ENCODE peak calls at places on chromosomes 4 and X, in four cellular contexts. H, K, J and P are unnamed samples.
A peak's percentile ranks its signal among the peaks of the same experiment; 100 is the strongest.

GRCh38 chrX:86148024-86148511 is at the start of gene DACH2:
- DNase-seq in H (peak; percentile 54), K (peak; percentile 64), J (no peak), P (peak; percentile 46)

GRCh38 chr4:113382704-113383103 is 333.3 kb downstream of the ANK2 start:
- DNase-seq in H (no peak), K (no peak), J (no peak), P (no peak)

GRCh38 chr4:139501117-139501516 is 47.2 kb downstream of the RAB33B start:
- DNase-seq in H (no peak), K (no peak), J (no peak), P (no peak)

GRCh38 chr4:73220815-73221214 is 37.8 kb downstream of the ANKRD17 start:
- DNase-seq in H (no peak), K (no peak), J (no peak), P (no peak)

GRCh38 chrX:53088136-53088974 is 5.6 kb upstream of the KANTR start:
- DNase-seq in H (peak; percentile 89), K (peak; percentile 79), J (peak; percentile 24), P (peak; percentile 82)

GRCh38 chr4:4289930-4290850 is at the start of the genes LYAR and ZBTB49:
- DNase-seq in H (peak; percentile 89), K (peak; percentile 93), J (peak; percentile 96), P (peak; percentile 67)

GRCh38 chr4:83217721-83218522 is 66.7 kb downstream of the COQ2 start:
- DNase-seq in H (no peak), K (no peak), J (no peak), P (no peak)

GRCh38 chrX:77446029-77446585 is 1.1 kb upstream of the FGF16 start:
- DNase-seq in H (no peak), K (peak; percentile 14), J (no peak), P (no peak)

GRCh38 chr4:1882850-1883271 is 11.7 kb downstream of the NSD2 start:
- DNase-seq in H (no peak), K (no peak), J (no peak), P (no peak)

GRCh38 chrX:72487661-72488060 is 85.0 kb downstream of the HDAC8 start:
- DNase-seq in H (no peak), K (no peak), J (no peak), P (no peak)

GRCh38 chr4:78656968-78657445 is 105.4 kb downstream of the ANXA3 start:
- DNase-seq in H (no peak), K (no peak), J (no peak), P (no peak)

GRCh38 chr4:175929441-175929840 is 117.4 kb upstream of the GPM6A start:
- DNase-seq in H (peak; percentile 37), K (no peak), J (no peak), P (no peak)

GRCh38 chrX:78708171-78708570 is 39.3 kb upstream of the LPAR4 start:
- DNase-seq in H (peak; percentile 63), K (no peak), J (no peak), P (no peak)

GRCh38 chr4:8332891-8333331 is 63.4 kb downstream of the HTRA3 start:
- DNase-seq in H (no peak), K (no peak), J (peak; percentile 49), P (peak; percentile 29)

GRCh38 chr4:84647307-84647884 is 64.5 kb downstream of the CDS1 start:
- DNase-seq in H (no peak), K (no peak), J (no peak), P (no peak)

GRCh38 chr4:164438321-164438720 is 315.6 kb upstream of the SMIM31 start:
- DNase-seq in H (peak; percentile 56), K (no peak), J (no peak), P (peak; percentile 63)

GRCh38 chr4:16122784-16123183 is 39.0 kb upstream of the PROM1 start:
- DNase-seq in H (no peak), K (no peak), J (no peak), P (no peak)

GRCh38 chr4:169439244-169439643 is 168.5 kb upstream of the SH3RF1 start:
- DNase-seq in H (no peak), K (no peak), J (no peak), P (no peak)

GRCh38 chr4:87014284-87014782 is 79.5 kb downstream of the AFF1 start:
- DNase-seq in H (peak; percentile 14), K (no peak), J (no peak), P (no peak)

GRCh38 chrX:125782184-125782583 is 383.9 kb downstream of the DCAF12L2 start:
- DNase-seq in H (no peak), K (no peak), J (no peak), P (no peak)

GRCh38 chr4:145819246-145820181 is 119.1 kb downstream of the ZNF827 start:
- DNase-seq in H (no peak), K (no peak), J (no peak), P (no peak)

GRCh38 chr4:173827707-173828106 is 297.7 kb upstream of the HAND2 start:
- DNase-seq in H (no peak), K (no peak), J (no peak), P (no peak)

GRCh38 chrX:7278356-7278755 is 130.4 kb upstream of the PUDP start:
- DNase-seq in H (no peak), K (no peak), J (no peak), P (no peak)

DNA sequence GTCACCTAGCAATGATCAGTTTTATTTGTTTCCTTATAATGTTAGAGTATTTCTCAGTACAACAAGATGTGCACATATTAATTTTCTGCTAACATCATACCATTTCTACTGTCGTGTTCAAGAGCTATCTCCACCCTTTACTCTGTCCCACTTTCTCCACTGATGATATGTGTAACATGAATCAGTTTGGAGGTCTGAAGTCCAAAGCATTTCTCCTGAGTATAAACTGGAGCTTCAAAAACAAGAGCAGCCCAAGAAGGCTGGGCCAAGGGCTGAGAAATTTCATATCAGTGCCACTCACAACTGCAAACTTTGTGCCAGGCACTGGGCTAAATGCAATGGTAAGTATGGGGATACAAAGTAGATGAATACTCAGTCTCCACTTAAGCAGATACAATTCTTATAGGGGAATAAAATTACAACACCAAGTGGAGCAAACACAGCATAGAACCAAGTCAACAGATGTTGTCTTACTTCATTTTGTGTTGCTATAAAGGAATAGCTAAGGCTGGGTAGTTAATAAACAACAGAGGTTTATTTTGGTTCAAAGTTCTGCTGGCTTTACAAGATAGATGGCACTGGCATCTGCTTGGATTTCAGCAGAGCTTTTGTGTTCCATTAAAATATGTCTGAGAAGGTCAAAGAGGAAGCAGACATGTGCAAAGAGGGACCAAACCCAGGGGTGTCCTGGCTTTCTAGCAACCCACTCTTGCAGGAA is 44.2 kb downstream of the AMELX start:
- DNase-seq in H (no peak), K (no peak), J (no peak), P (no peak)
- H3K4me1 ChIP-seq in H (peaks cover 13% of the 10 kb centered on the region), K (no peaks in the 10 kb centered on the region), J (no peaks in the 10 kb centered on the region), P (peaks cover 4% of the 10 kb centered on the region)

DNA sequence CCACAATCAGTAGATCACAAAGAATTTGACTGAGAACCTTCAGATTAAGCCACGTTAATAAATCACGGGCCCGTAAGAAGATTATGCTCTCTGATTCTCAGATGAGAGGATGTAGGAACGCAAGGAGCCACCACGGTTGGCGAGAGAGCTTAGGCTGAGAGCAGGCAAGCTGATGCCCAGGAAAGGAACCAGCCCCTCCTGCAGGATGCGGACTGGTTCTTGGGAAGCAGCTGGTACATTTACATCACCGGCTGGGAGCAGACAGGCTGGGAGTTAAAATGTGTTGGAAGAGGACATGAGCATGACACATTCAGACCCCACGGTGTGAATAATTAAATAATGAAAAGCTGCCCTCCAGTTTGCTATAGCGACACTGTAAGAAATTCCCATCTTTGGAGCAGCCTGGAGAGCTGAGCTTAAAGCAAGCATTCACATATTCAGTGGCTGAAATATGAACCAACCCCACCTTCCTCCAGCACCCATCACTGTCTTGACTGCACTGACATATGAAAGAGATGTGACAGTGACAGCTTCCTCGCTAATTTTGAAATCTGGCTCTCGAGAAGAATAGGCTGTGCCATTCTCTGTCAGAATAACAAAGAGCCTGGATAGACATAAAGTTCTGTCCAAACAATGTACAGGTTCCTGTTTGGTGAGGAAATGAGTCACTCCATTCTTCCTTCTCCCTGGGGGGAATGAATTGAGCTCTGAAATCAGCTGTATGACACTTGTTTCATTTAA is 33.1 kb downstream of the LNX1 start:
- DNase-seq in H (peak; percentile 90), K (no peak), J (no peak), P (peak; percentile 82)
- TF ChIP-seq CTCF in H (no peak), K (no peak), J (no peak), P (no peak)

GRCh38 chrX:71393919-71394318 is 27.8 kb downstream of the TAF1 start:
- DNase-seq in H (no peak), K (no peak), J (no peak), P (no peak)
- H3K27ac ChIP-seq in H (no peak overlapping the region), K (no peak overlapping the region), J (no peak overlapping the region), P (no peak overlapping the region)

DNA sequence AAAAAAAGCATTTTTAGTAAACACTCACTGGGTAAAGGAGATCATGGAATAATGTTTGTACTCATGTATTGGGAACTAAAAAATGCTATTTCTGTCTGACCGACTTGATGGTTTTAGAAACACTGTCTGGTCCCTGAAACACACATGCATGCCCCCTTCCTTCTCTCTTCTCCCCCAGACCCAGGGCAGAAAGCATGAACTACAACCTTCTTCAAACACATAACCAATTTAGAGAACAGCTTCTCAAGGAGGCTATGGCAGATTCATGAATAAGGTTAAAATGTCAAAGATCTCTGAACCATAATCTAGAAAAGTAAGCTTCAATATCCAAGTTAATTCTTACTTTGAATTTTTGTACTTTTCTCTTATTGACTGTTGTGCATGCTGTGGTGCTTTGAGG is 6.0 kb downstream of the CCNA2 start:
- DNase-seq in H (no peak), K (no peak), J (no peak), P (no peak)
- H3K4me1 ChIP-seq in H (peaks cover 6% of the 10 kb centered on the region), K (no peaks in the 10 kb centered on the region), J (peaks cover 18% of the 10 kb centered on the region), P (peaks cover 7% of the 10 kb centered on the region)

DNA sequence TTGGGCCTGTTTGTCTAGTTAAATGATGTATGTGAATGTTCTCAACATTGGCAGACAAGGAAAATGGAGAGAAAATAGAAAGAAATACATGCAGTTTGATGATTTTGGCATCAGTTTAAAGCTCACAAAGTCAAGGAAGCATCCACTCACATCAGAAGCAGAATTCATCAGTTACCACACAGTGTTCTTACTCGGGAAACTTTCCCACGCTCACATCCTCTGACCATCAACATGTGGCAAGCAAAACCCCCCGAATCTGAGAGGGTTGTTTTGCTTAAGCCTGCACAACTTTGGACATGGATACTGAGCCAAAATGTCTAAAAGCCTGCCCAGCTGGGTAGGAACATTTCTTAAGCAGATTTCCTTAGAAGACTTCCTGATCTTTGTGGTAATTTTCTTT is 407.6 kb downstream of the ANKRD50 start:
- DNase-seq in H (no peak), K (no peak), J (no peak), P (no peak)
- TF ChIP-seq CTCF in H (no peak), K (no peak), J (no peak), P (no peak)

GRCh38 chr4:6910340-6910959 is 824 bp downstream of the TBC1D14 start:
- DNase-seq in H (peak; percentile 14), K (no peak), J (no peak), P (no peak)

GRCh38 chr4:6910960-6911874 is 1.6 kb downstream of the TBC1D14 start:
- DNase-seq in H (no peak), K (no peak), J (no peak), P (no peak)

GRCh38 chr4:6909113-6909969 is at the start of gene TBC1D14:
- DNase-seq in H (peak; percentile 66), K (peak; percentile 89), J (peak; percentile 83), P (peak; percentile 82)

GRCh38 chr4:6908397-6909112 is 1.1 kb upstream of the TBC1D14 start:
- DNase-seq in H (no peak), K (no peak), J (no peak), P (no peak)

DNA sequence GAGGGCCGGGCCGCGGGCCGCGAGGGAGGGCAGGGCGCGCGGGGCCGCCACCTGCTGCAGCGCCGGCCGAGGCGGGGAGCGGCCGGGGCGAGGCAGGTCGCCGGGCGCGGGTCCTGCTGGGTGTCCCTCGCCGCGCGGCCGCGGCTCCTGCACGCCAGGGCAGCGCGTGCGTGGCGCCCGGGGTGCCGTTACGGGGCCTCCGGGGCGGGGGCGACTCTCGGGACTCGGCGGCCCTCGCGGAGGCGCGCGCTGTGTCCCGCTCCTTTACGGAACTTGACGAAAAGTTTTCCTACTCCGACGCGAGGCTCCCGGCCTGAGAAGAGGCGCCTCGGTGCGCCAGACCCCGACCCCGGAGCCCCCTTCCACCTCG is 329 bp downstream of the TBC1D14 start:
- DNase-seq in H (peak; percentile 8), K (peak; percentile 56), J (no peak), P (no peak)
- H3K27ac ChIP-seq in H (no peak overlapping the region), K (peak overlapping the region; percentile 100), J (no peak overlapping the region), P (no peak overlapping the region)